ENCODE peak calls at places on chromosomes 4 and X, in eight cellular contexts. Z is heart right ventricle; T is skeletal muscle cell; C is NAMALWA; I is coronary artery; D is fibroblast of lung; J is HCT116; W is activated effector memory CD4-positive, alpha-beta T cell treated with anti-CD3 and anti-CD28 coated beads, Interleukin-2, amount 50 U/mL, for 16 hours. U is an unnamed sample.

GRCh38 chr4:63218837-63219236 is 1190.4 kb downstream of the TECRL start:
- DNase-seq in C (no peak), W (no peak), Z (no peak), T (no peak), J (no peak), D (no peak), I (no peak), U (no peak)

GRCh38 chrX:136780738-136781137 is at the start of gene ARHGEF6:
- DNase-seq in C (peak; percentile 72), D (no peak), W (peak; percentile 68), Z (peak; percentile 10), J (no peak), T (no peak), I (no peak), U (no peak)

GRCh38 chr4:159103406-159104131 is 690 bp downstream of the RAPGEF2 start:
- DNase-seq in J (no peak), C (peak; percentile 61), T (no peak), I (peak; percentile 74), W (peak; percentile 80), D (peak; percentile 47), Z (peak; percentile 70), U (peak; percentile 79)

GRCh38 chr4:129342820-129343219 is 246.9 kb downstream of the C4orf33 start:
- DNase-seq in C (no peak), J (no peak), W (no peak), I (no peak), D (peak; percentile 61), T (peak; percentile 72), Z (no peak), U (no peak)

GRCh38 chrX:82748901-82749505 is 759.1 kb upstream of the POU3F4 start:
- DNase-seq in D (peak; percentile 30), I (no peak), T (no peak), C (no peak), Z (no peak), J (no peak), W (no peak), U (no peak)

GRCh38 chr4:109231331-109231730 is 71.1 kb downstream of the COL25A1 start:
- DNase-seq in I (no peak), C (no peak), T (no peak), J (no peak), Z (no peak), W (no peak), D (no peak), U (no peak)

GRCh38 chr4:143587703-143588102 is 74.2 kb downstream of the SMARCA5 start:
- DNase-seq in W (no peak), T (no peak), J (peak; percentile 18), I (no peak), Z (no peak), D (peak; percentile 2), C (peak; percentile 17), U (no peak)

GRCh38 chrX:150625107-150625506 is 56.7 kb downstream of the MTM1 start:
- DNase-seq in D (no peak), I (no peak), J (no peak), W (no peak), Z (no peak), T (no peak), C (no peak), U (no peak)

GRCh38 chr4:2962099-2962455 is 1.1 kb downstream of the NOP14 start:
- DNase-seq in W (peak; percentile 86), T (no peak), I (no peak), Z (no peak), C (peak; percentile 85), J (no peak), D (no peak), U (no peak)

GRCh38 chr4:184812651-184813181 is 13.1 kb downstream of the ACSL1 start:
- DNase-seq in I (no peak), Z (no peak), D (peak; percentile 22), J (no peak), W (no peak), T (no peak), C (no peak), U (peak; percentile 60)

GRCh38 chr4:66750273-66750672 is 795.0 kb downstream of the CENPC start:
- DNase-seq in Z (no peak), C (no peak), W (no peak), T (no peak), D (peak; percentile 46), J (no peak), I (no peak), U (no peak)

GRCh38 chrX:6941041-6941440 is 206.5 kb upstream of the STS start:
- DNase-seq in T (no peak), W (no peak), C (no peak), J (no peak), Z (no peak), D (peak; percentile 13), I (no peak), U (no peak)

GRCh38 chr4:41935652-41936021 is 408 bp downstream of the TMEM33 start:
- DNase-seq in T (no peak), C (peak; percentile 62), D (no peak), J (peak; percentile 4), Z (no peak), W (peak; percentile 70), I (no peak), U (no peak)

GRCh38 chrX:44299177-44299576 is 44.3 kb downstream of the EFHC2 start:
- DNase-seq in D (peak; percentile 25), J (no peak), I (no peak), W (no peak), C (no peak), T (no peak), Z (no peak), U (no peak)

GRCh38 chr4:27278615-27279014 is 418.0 kb downstream of the STIM2 start:
- DNase-seq in I (no peak), C (peak; percentile 15), T (no peak), D (peak; percentile 43), W (no peak), Z (no peak), J (no peak), U (no peak)

GRCh38 chr4:7908668-7909067 is 31.0 kb downstream of the AFAP1 start:
- DNase-seq in J (no peak), D (no peak), C (peak; percentile 13), Z (no peak), I (no peak), T (no peak), W (no peak), U (no peak)

GRCh38 chr4:14096406-14096965 is 469.0 kb upstream of the BOD1L1 start:
- DNase-seq in J (no peak), Z (no peak), W (no peak), D (peak; percentile 80), C (no peak), I (no peak), T (peak; percentile 47), U (no peak)

GRCh38 chr4:2852481-2852881 is 8.8 kb downstream of the ADD1 start:
- DNase-seq in T (no peak), W (no peak), J (no peak), Z (peak; percentile 69), D (no peak), C (peak; percentile 89), I (no peak), U (no peak)

GRCh38 chr4:176792348-176793059 is at the start of gene VEGFC:
- DNase-seq in I (peak; percentile 74), W (no peak), Z (peak; percentile 63), T (no peak), J (no peak), C (no peak), D (peak; percentile 77), U (peak; percentile 67)

GRCh38 chr4:76504613-76505465 is 69.8 kb downstream of the SHROOM3 start:
- DNase-seq in D (peak; percentile 49), J (peak; percentile 57), W (no peak), I (no peak), Z (no peak), C (peak; percentile 76), T (no peak), U (no peak)

GRCh38 chr4:79273918-79274317 is 51.9 kb downstream of the NAA11 start:
- DNase-seq in D (no peak), J (no peak), W (no peak), C (no peak), I (no peak), Z (peak; percentile 12), T (no peak), U (no peak)

GRCh38 chr4:128775477-128775876 is 34.0 kb upstream of the JADE1 start:
- DNase-seq in T (no peak), I (no peak), J (no peak), Z (no peak), W (no peak), D (no peak), C (no peak), U (no peak)

GRCh38 chr4:110830461-110830860 is 207.6 kb upstream of the PITX2 start:
- DNase-seq in D (no peak), J (no peak), C (no peak), T (no peak), W (no peak), I (no peak), Z (no peak), U (no peak)

GRCh38 chr4:8836664-8837171 is 34.9 kb downstream of the HMX1 start:
- DNase-seq in W (no peak), T (no peak), I (peak; percentile 52), D (no peak), C (no peak), J (no peak), Z (no peak), U (peak; percentile 7)

GRCh38 chrX:1767026-1767425 is 152.2 kb downstream of the ASMT start:
- DNase-seq in C (no peak), Z (no peak), T (no peak), J (no peak), D (no peak), I (no peak), W (no peak), U (no peak)

GRCh38 chr4:101987623-101988243 is 197.2 kb downstream of the BANK1 start:
- DNase-seq in T (no peak), J (no peak), I (no peak), W (no peak), C (no peak), Z (no peak), D (no peak), U (no peak)

GRCh38 chr4:181908168-181908567 is 335.0 kb upstream of the TENM3 start:
- DNase-seq in Z (no peak), C (no peak), J (no peak), I (no peak), W (no peak), D (peak; percentile 24), T (no peak), U (no peak)

GRCh38 chr4:186249785-186250739 is 15.9 kb upstream of the F11 start:
- DNase-seq in Z (no peak), J (no peak), I (no peak), C (no peak), D (peak; percentile 35), W (no peak), T (peak; percentile 6), U (no peak)

GRCh38 chrX:133018229-133018628 is 59.8 kb upstream of the HS6ST2 start:
- DNase-seq in I (no peak), T (no peak), D (no peak), Z (no peak), J (no peak), C (no peak), W (no peak), U (no peak)

GRCh38 chrX:69025802-69026301 is 139.4 kb downstream of the PJA1 start:
- DNase-seq in I (no peak), Z (no peak), C (no peak), J (no peak), T (peak; percentile 31), D (peak; percentile 62), W (no peak), U (no peak)

GRCh38 chr4:116926631-116927295 is 158.6 kb downstream of the TRAM1L1 start:
- DNase-seq in I (no peak), Z (no peak), J (no peak), T (no peak), D (no peak), C (no peak), W (no peak), U (no peak)

GRCh38 chr4:23945521-23946017 is 55.7 kb upstream of the PPARGC1A start:
- DNase-seq in C (peak; percentile 19), W (no peak), J (no peak), I (no peak), D (peak; percentile 83), Z (no peak), T (peak; percentile 67), U (peak; percentile 48)

GRCh38 chr4:25786497-25787065 is 76.2 kb downstream of the SEL1L3 start:
- DNase-seq in Z (no peak), T (no peak), C (no peak), W (no peak), D (peak; percentile 47), I (no peak), J (no peak), U (no peak)

GRCh38 chr4:104596189-104596588 is 101.5 kb upstream of the CXXC4 start:
- DNase-seq in T (no peak), Z (no peak), I (no peak), D (no peak), W (no peak), J (no peak), C (no peak), U (no peak)